ENCODE peak calls at places on chromosome 20, in seven cellular contexts. L, Z, E, C, B, Y and R are unnamed samples.

GRCh38 chr20:10218536-10219451 is at the start of gene SNAP25:
- DNase-seq in L (no peak), Z (no peak), E (peak), C (peak), B (no peak), Y (peak), R (peak)

GRCh38 chr20:42204261-42204660 is 586.1 kb upstream of the CHD6 start:
- DNase-seq in L (no peak), Z (no peak), E (no peak), C (peak), B (no peak), Y (peak), R (no peak)

GRCh38 chr20:50380697-50381040 is 129.5 kb upstream of the PTPN1 start:
- DNase-seq in L (no peak), Z (no peak), E (peak), C (no peak), B (no peak), Y (peak), R (no peak)

GRCh38 chr20:20233041-20233514 is 134.8 kb upstream of the INSM1 start:
- DNase-seq in L (no peak), Z (no peak), E (no peak), C (no peak), B (no peak), Y (no peak), R (no peak)

GRCh38 chr20:45345104-45345936 is 2.9 kb downstream of the SDC4 start:
- DNase-seq in L (no peak), Z (no peak), E (peak), C (no peak), B (peak), Y (no peak), R (no peak)

GRCh38 chr20:20887593-20888272 is 175.3 kb upstream of the RALGAPA2 start:
- DNase-seq in L (no peak), Z (no peak), E (no peak), C (no peak), B (no peak), Y (no peak), R (no peak)

GRCh38 chr20:4151991-4152695 is 136.8 kb upstream of the RNF24 start:
- DNase-seq in L (peak), Z (no peak), E (peak), C (peak), B (no peak), Y (peak), R (peak)

GRCh38 chr20:49151437-49151836 is 36.7 kb downstream of the STAU1 start:
- DNase-seq in L (no peak), Z (no peak), E (no peak), C (no peak), B (no peak), Y (no peak), R (no peak)

GRCh38 chr20:38700926-38701325 is 23.4 kb upstream of the SLC32A1 start:
- DNase-seq in L (no peak), Z (no peak), E (no peak), C (no peak), B (no peak), Y (no peak), R (no peak)

GRCh38 chr20:17658648-17658993 is 23.4 kb downstream of the RRBP1 start:
- DNase-seq in L (no peak), Z (no peak), E (no peak), C (no peak), B (no peak), Y (no peak), R (peak)

GRCh38 chr20:59455392-59456341 is 148.7 kb upstream of the PHACTR3 start:
- DNase-seq in L (peak), Z (no peak), E (no peak), C (peak), B (no peak), Y (peak), R (peak)

GRCh38 chr20:45987108-45987780 is 15.2 kb upstream of the ZNF335 start:
- DNase-seq in L (peak), Z (peak), E (peak), C (peak), B (peak), Y (peak), R (peak)

GRCh38 chr20:37741055-37741454 is 47.2 kb downstream of the CTNNBL1 start:
- DNase-seq in L (no peak), Z (no peak), E (peak), C (no peak), B (no peak), Y (peak), R (no peak)

GRCh38 chr20:62347445-62347844 is 19.7 kb downstream of the LAMA5 start:
- DNase-seq in L (no peak), Z (no peak), E (no peak), C (no peak), B (no peak), Y (no peak), R (no peak)

GRCh38 chr20:25553819-25554296 is 31.5 kb downstream of the NINL start:
- DNase-seq in L (no peak), Z (no peak), E (peak), C (peak), B (no peak), Y (peak), R (peak)

GRCh38 chr20:53995949-53996348 is 74.4 kb downstream of the BCAS1 start:
- DNase-seq in L (no peak), Z (no peak), E (peak), C (peak), B (no peak), Y (no peak), R (no peak)

GRCh38 chr20:38167851-38168760 is 3.0 kb upstream of the TGM2 start:
- DNase-seq in L (peak), Z (no peak), E (peak), C (no peak), B (peak), Y (peak), R (peak)

GRCh38 chr20:10524034-10524476 is 89.0 kb downstream of the SLX4IP start:
- DNase-seq in L (no peak), Z (no peak), E (peak), C (no peak), B (peak), Y (no peak), R (peak)

GRCh38 chr20:62345681-62346370 is 21.3 kb downstream of the LAMA5 start:
- DNase-seq in L (no peak), Z (no peak), E (no peak), C (no peak), B (no peak), Y (no peak), R (no peak)

GRCh38 chr20:1184638-1185315 is at the start of gene TMEM74B:
- DNase-seq in L (no peak), Z (no peak), E (no peak), C (no peak), B (no peak), Y (no peak), R (no peak)

GRCh38 chr20:38601216-38602184 is at the start of gene ARHGAP40:
- DNase-seq in L (no peak), Z (no peak), E (peak), C (no peak), B (no peak), Y (no peak), R (no peak)

GRCh38 chr20:52972965-52973819 is 1.0 kb downstream of the TSHZ2 start:
- DNase-seq in L (no peak), Z (peak), E (no peak), C (no peak), B (peak), Y (no peak), R (peak)

GRCh38 chr20:10490706-10491105 is 55.6 kb downstream of the SLX4IP start:
- DNase-seq in L (no peak), Z (no peak), E (peak), C (peak), B (no peak), Y (no peak), R (no peak)

GRCh38 chr20:33933469-33933909 is 60.2 kb upstream of the RALY start:
- DNase-seq in L (peak), Z (peak), E (no peak), C (peak), B (peak), Y (peak), R (peak)

GRCh38 chr20:36261389-36262105 is 25.3 kb downstream of the AAR2 start:
- DNase-seq in L (no peak), Z (no peak), E (no peak), C (no peak), B (no peak), Y (no peak), R (peak)

GRCh38 chr20:58714340-58714922 is 21.8 kb downstream of the NPEPL1 start:
- DNase-seq in L (no peak), Z (no peak), E (no peak), C (no peak), B (peak), Y (no peak), R (no peak)

GRCh38 chr20:58678806-58679205 is 13.8 kb upstream of the NPEPL1 start:
- DNase-seq in L (no peak), Z (no peak), E (no peak), C (no peak), B (no peak), Y (no peak), R (no peak)

GRCh38 chr20:49245921-49246740 is 26.9 kb downstream of the DDX27 start:
- DNase-seq in L (peak), Z (no peak), E (peak), C (peak), B (peak), Y (peak), R (no peak)

GRCh38 chr20:33654680-33655161 is 7.4 kb upstream of the C20orf144 start:
- DNase-seq in L (no peak), Z (no peak), E (no peak), C (no peak), B (no peak), Y (no peak), R (peak)

GRCh38 chr20:61899971-61900370 is 165.7 kb downstream of the TAF4 start:
- DNase-seq in L (no peak), Z (no peak), E (peak), C (peak), B (no peak), Y (peak), R (no peak)

GRCh38 chr20:25336561-25337422 is 53.8 kb downstream of the ABHD12 start:
- DNase-seq in L (no peak), Z (no peak), E (peak), C (peak), B (no peak), Y (peak), R (no peak)

GRCh38 chr20:47973519-47974233 is 188.4 kb upstream of the SULF2 start:
- DNase-seq in L (no peak), Z (no peak), E (peak), C (no peak), B (peak), Y (no peak), R (no peak)

GRCh38 chr20:47464380-47465101 is 37.1 kb upstream of the NCOA3 start:
- DNase-seq in L (no peak), Z (no peak), E (peak), C (no peak), B (peak), Y (peak), R (peak)

GRCh38 chr20:6863798-6864201 is 96.3 kb downstream of the BMP2 start:
- DNase-seq in L (no peak), Z (no peak), E (peak), C (no peak), B (no peak), Y (peak), R (no peak)

GRCh38 chr20:54668271-54669053 is 193.1 kb downstream of the DOK5 start:
- DNase-seq in L (peak), Z (no peak), E (peak), C (no peak), B (no peak), Y (peak), R (no peak)

GRCh38 chr20:63542696-63543095 is 4.9 kb downstream of the SRMS start:
- DNase-seq in L (no peak), Z (no peak), E (no peak), C (no peak), B (no peak), Y (no peak), R (no peak)

GRCh38 chr20:37907330-37907676 is 4.4 kb downstream of the VSTM2L start:
- DNase-seq in L (no peak), Z (no peak), E (no peak), C (no peak), B (no peak), Y (no peak), R (no peak)

GRCh38 chr20:47315339-47315662 is 41.2 kb downstream of the ZMYND8 start:
- DNase-seq in L (no peak), Z (no peak), E (no peak), C (no peak), B (no peak), Y (no peak), R (no peak)